ENCODE peak calls at places on chromosome 1, in nine cellular contexts. X, E, O, U, Y, W, R, Z and N are unnamed samples.

GRCh38 chr1:220880726-220881506 is 1.7 kb downstream of the HLX start:
- DNase-seq in X (no peak), E (peak), O (peak), U (no peak), Y (no peak), W (no peak), R (no peak), Z (peak), N (no peak)

GRCh38 chr1:97144527-97144926 is 422.9 kb downstream of the PTBP2 start:
- DNase-seq in X (no peak), E (peak), O (no peak), U (no peak), Y (no peak), W (peak), R (no peak), Z (no peak), N (no peak)

GRCh38 chr1:237877628-237878027 is 13.1 kb downstream of the ZP4 start:
- DNase-seq in X (no peak), E (no peak), O (no peak), U (no peak), Y (no peak), W (no peak), R (no peak), Z (no peak), N (no peak)

GRCh38 chr1:19665456-19666138 is 922 bp downstream of the HTR6 start:
- DNase-seq in X (no peak), E (no peak), O (no peak), U (no peak), Y (no peak), W (no peak), R (no peak), Z (peak), N (no peak)

GRCh38 chr1:244863491-244864252 is 671 bp downstream of the HNRNPU start:
- DNase-seq in X (peak), E (no peak), O (no peak), U (no peak), Y (no peak), W (no peak), R (no peak), Z (no peak), N (no peak)

GRCh38 chr1:87612966-87613365 is 284.3 kb downstream of the LMO4 start:
- DNase-seq in X (no peak), E (no peak), O (peak), U (no peak), Y (no peak), W (no peak), R (no peak), Z (no peak), N (no peak)

GRCh38 chr1:91651671-91652071 is 151.0 kb downstream of the CDC7 start:
- DNase-seq in X (no peak), E (peak), O (peak), U (peak), Y (no peak), W (peak), R (no peak), Z (no peak), N (no peak)

GRCh38 chr1:202351725-202352124 is 3.2 kb downstream of the PPP1R12B start:
- DNase-seq in X (no peak), E (peak), O (no peak), U (no peak), Y (no peak), W (no peak), R (no peak), Z (no peak), N (no peak)

GRCh38 chr1:173126421-173126820 is 75.7 kb upstream of the TNFSF18 start:
- DNase-seq in X (no peak), E (peak), O (no peak), U (no peak), Y (no peak), W (no peak), R (no peak), Z (no peak), N (no peak)

GRCh38 chr1:39791838-39792237 is 3.2 kb upstream of the BMP8B start:
- DNase-seq in X (no peak), E (no peak), O (no peak), U (no peak), Y (no peak), W (no peak), R (no peak), Z (no peak), N (no peak)

GRCh38 chr1:228265167-228265566 is 57.3 kb downstream of the OBSCN start:
- DNase-seq in X (no peak), E (peak), O (no peak), U (no peak), Y (no peak), W (peak), R (no peak), Z (peak), N (no peak)

GRCh38 chr1:44036409-44037111 is 5.3 kb upstream of the SLC6A9 start:
- DNase-seq in X (peak), E (peak), O (peak), U (peak), Y (peak), W (peak), R (peak), Z (peak), N (peak)